ENCODE peak calls at places on chromosomes 12 and 14, in eight cellular contexts. D is ELF-1; S is 8988T; L is non-pigmented ciliary epithelial cell; Q is activated gamma-delta T cell treated with anti-CD3 and anti-CD28 coated beads, Interleukin-2, amount 50 U/mL, for 16 hours; C is right lobe of liver; Z is A549; U is CD8-positive, alpha-beta memory T cell. Y is an unnamed sample.

GRCh38 chr12:125310461-125310860 is 245.2 kb downstream of the AACS start:
- DNase-seq in D (no peak), S (no peak), L (no peak), Q (no peak), C (no peak), Z (no peak), U (no peak), Y (no peak)

GRCh38 chr12:78964521-78964920 is 99.9 kb downstream of the SYT1 start:
- DNase-seq in D (no peak), S (no peak), L (no peak), Q (no peak), C (no peak), Z (no peak), U (no peak), Y (no peak)

GRCh38 chr14:101624579-101624978 is 63.3 kb downstream of the DIO3 start:
- DNase-seq in D (peak; percentile 62), S (no peak), L (no peak), Q (no peak), C (no peak), Z (no peak), U (no peak), Y (no peak)

GRCh38 chr14:96253140-96253539 is 2.9 kb upstream of the BDKRB1 start:
- DNase-seq in D (peak; percentile 74), S (peak; percentile 62), L (peak; percentile 83), Q (no peak), C (no peak), Z (peak; percentile 69), U (no peak), Y (no peak)

GRCh38 chr14:85317491-85318021 is 212.4 kb upstream of the FLRT2 start:
- DNase-seq in D (no peak), S (no peak), L (no peak), Q (no peak), C (no peak), Z (no peak), U (no peak), Y (no peak)

GRCh38 chr14:50321009-50321660 is 9.0 kb downstream of the DMAC2L start:
- DNase-seq in D (peak; percentile 58), S (no peak), L (peak; percentile 95), Q (peak; percentile 58), C (no peak), Z (peak; percentile 91), U (peak; percentile 69), Y (no peak)

GRCh38 chr12:15278816-15279658 is 43.3 kb upstream of the PTPRO start:
- DNase-seq in D (no peak), S (no peak), L (no peak), Q (no peak), C (no peak), Z (no peak), U (no peak), Y (peak; percentile 89)

GRCh38 chr14:60753264-60754126 is 18.9 kb downstream of the MNAT1 start:
- DNase-seq in D (no peak), S (no peak), L (no peak), Q (peak; percentile 42), C (no peak), Z (no peak), U (peak; percentile 85), Y (no peak)

GRCh38 chr12:122984612-122985358 is 4.3 kb downstream of the ARL6IP4 start:
- DNase-seq in D (no peak), S (no peak), L (no peak), Q (no peak), C (peak; percentile 82), Z (no peak), U (no peak), Y (peak; percentile 73)

GRCh38 chr12:131312793-131313545 is 359.3 kb downstream of the ADGRD1 start:
- DNase-seq in D (peak; percentile 23), S (no peak), L (no peak), Q (no peak), C (no peak), Z (no peak), U (no peak), Y (no peak)

GRCh38 chr14:24434676-24435075 is 4.9 kb downstream of the KHNYN start:
- DNase-seq in D (no peak), S (no peak), L (no peak), Q (no peak), C (no peak), Z (no peak), U (no peak), Y (no peak)

GRCh38 chr12:12835378-12836145 is 22.4 kb downstream of the DDX47 start:
- DNase-seq in D (no peak), S (no peak), L (no peak), Q (no peak), C (no peak), Z (peak; percentile 74), U (no peak), Y (no peak)

GRCh38 chr12:76478045-76478444 is 81.5 kb downstream of the OSBPL8 start:
- DNase-seq in D (no peak), S (no peak), L (no peak), Q (no peak), C (no peak), Z (no peak), U (no peak), Y (no peak)

GRCh38 chr12:12718853-12719252 is 1.7 kb downstream of the CDKN1B start:
- DNase-seq in D (peak; percentile 25), S (no peak), L (no peak), Q (no peak), C (no peak), Z (peak; percentile 39), U (no peak), Y (no peak)

GRCh38 chr14:53047302-53047701 is 96.5 kb upstream of the FERMT2 start:
- DNase-seq in D (no peak), S (no peak), L (no peak), Q (no peak), C (no peak), Z (no peak), U (no peak), Y (no peak)

GRCh38 chr14:92637228-92637627 is 111.2 kb downstream of the LGMN start:
- DNase-seq in D (peak; percentile 78), S (no peak), L (no peak), Q (no peak), C (no peak), Z (no peak), U (no peak), Y (no peak)

GRCh38 chr12:123847019-123847418 is 84.9 kb downstream of the DNAH10 start:
- DNase-seq in D (no peak), S (no peak), L (no peak), Q (no peak), C (no peak), Z (no peak), U (no peak), Y (no peak)

GRCh38 chr14:106691601-106692291 is 1165.4 kb downstream of the TMEM121 start:
- DNase-seq in D (peak; percentile 2), S (no peak), L (no peak), Q (peak; percentile 41), C (peak; percentile 55), Z (peak; percentile 50), U (peak; percentile 46), Y (peak; percentile 56)

GRCh38 chr12:107468182-107468581 is 217.4 kb upstream of the PWP1 start:
- DNase-seq in D (no peak), S (no peak), L (no peak), Q (no peak), C (no peak), Z (no peak), U (no peak), Y (no peak)

Y was measured in lower lobe of right lung.